ENCODE peak calls at places on chromosome 18, in five cellular contexts. Z, C, Y, N and T are unnamed samples.

GRCh38 chr18:78587096-78587495 is 392.5 kb upstream of the SALL3 start:
- DNase-seq in C (peak; percentile 7), Z (no peak), N (no peak), Y (no peak), T (no peak)

GRCh38 chr18:22606563-22607283 is 189.0 kb upstream of the CTAGE1 start:
- DNase-seq in Y (no peak), N (no peak), Z (peak; percentile 25), C (no peak), T (no peak)

GRCh38 chr18:34783485-34783884 is 73.4 kb downstream of the DTNA start:
- DNase-seq in Y (no peak), C (no peak), N (no peak), Z (no peak), T (no peak)

GRCh38 chr18:79517322-79517721 is 121.6 kb downstream of the NFATC1 start:
- DNase-seq in N (no peak), C (no peak), Z (peak; percentile 43), Y (no peak), T (no peak)

GRCh38 chr18:26440644-26441043 is 107.7 kb downstream of the KCTD1 start:
- DNase-seq in Y (no peak), N (no peak), C (no peak), Z (no peak), T (no peak)

GRCh38 chr18:76493213-76494107 is 1.6 kb downstream of the ZNF516 start:
- DNase-seq in Z (peak; percentile 24), Y (no peak), C (peak; percentile 34), N (no peak), T (no peak)

GRCh38 chr18:69400976-69401474 is 337 bp downstream of the DOK6 start:
- DNase-seq in Y (no peak), N (no peak), C (no peak), Z (peak; percentile 59), T (peak; percentile 7)

GRCh38 chr18:52216686-52217085 is 123.3 kb upstream of the DCC start:
- DNase-seq in Y (no peak), C (no peak), Z (no peak), N (no peak), T (no peak)

GRCh38 chr18:44265437-44265836 is 415.3 kb upstream of the SETBP1 start:
- DNase-seq in N (no peak), C (no peak), Y (no peak), Z (no peak), T (no peak)

GRCh38 chr18:22347624-22348511 is 69.8 kb downstream of the CTAGE1 start:
- DNase-seq in C (peak; percentile 41), Y (no peak), Z (no peak), N (no peak), T (peak; percentile 42)

GRCh38 chr18:68735498-68736343 is 20.8 kb upstream of the TMX3 start:
- DNase-seq in N (peak; percentile 23), C (no peak), Y (peak; percentile 38), Z (peak; percentile 68), T (no peak)

GRCh38 chr18:78006805-78007204 is 757.2 kb downstream of the GALR1 start:
- DNase-seq in Y (no peak), C (no peak), N (no peak), Z (no peak), T (no peak)

GRCh38 chr18:60452424-60452823 is 79.8 kb upstream of the MC4R start:
- DNase-seq in Z (no peak), C (no peak), N (no peak), Y (no peak), T (no peak)

GRCh38 chr18:24118750-24119577 is 19.9 kb upstream of the CABYR start:
- DNase-seq in N (peak; percentile 63), C (peak; percentile 77), Z (peak; percentile 88), Y (no peak), T (peak; percentile 80)

GRCh38 chr18:24964213-24964612 is 387.8 kb downstream of the ZNF521 start:
- DNase-seq in C (no peak), Y (no peak), N (no peak), Z (peak; percentile 67), T (peak; percentile 22)

GRCh38 chr18:56240405-56240804 is 398.0 kb downstream of the TXNL1 start:
- DNase-seq in Y (no peak), C (no peak), N (no peak), Z (no peak), T (no peak)

GRCh38 chr18:76378526-76379215 is 116.4 kb downstream of the ZNF516 start:
- DNase-seq in C (no peak), Z (no peak), Y (no peak), N (no peak), T (no peak)

GRCh38 chr18:70429847-70430500 is 141.1 kb downstream of the SOCS6 start:
- DNase-seq in N (no peak), Z (no peak), Y (no peak), C (no peak), T (no peak)

DNA sequence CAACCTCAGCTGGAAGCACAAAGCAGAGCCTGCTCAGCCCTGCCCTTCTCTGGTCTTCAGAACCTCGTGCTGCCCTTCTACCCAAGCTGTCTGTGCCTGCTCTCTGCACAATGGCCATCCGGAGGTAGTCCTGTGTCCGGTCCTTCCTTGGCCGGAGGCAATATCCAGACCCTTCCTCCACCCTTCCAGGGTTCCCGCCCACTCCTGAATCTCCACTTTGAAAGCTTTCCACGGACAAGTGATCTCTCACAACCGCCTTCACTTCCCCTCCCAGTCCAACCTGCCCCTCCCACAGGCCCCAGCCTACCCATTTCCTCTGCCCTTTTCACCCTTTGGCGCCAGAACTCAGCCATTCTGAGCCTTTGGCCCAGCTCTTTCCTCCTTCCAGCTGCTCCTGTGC is 236.5 kb upstream of the SMAD2 start:
- DNase-seq in N (no peak), C (peak; percentile 28), Z (no peak), Y (no peak), T (peak; percentile 67)
- H3K27me3 ChIP-seq in N (peaks cover 4% of the 10 kb centered on the region), C (no peaks in the 10 kb centered on the region), Z (peaks cover 6% of the 10 kb centered on the region), Y (no peaks in the 10 kb centered on the region), T (no peaks in the 10 kb centered on the region)

DNA sequence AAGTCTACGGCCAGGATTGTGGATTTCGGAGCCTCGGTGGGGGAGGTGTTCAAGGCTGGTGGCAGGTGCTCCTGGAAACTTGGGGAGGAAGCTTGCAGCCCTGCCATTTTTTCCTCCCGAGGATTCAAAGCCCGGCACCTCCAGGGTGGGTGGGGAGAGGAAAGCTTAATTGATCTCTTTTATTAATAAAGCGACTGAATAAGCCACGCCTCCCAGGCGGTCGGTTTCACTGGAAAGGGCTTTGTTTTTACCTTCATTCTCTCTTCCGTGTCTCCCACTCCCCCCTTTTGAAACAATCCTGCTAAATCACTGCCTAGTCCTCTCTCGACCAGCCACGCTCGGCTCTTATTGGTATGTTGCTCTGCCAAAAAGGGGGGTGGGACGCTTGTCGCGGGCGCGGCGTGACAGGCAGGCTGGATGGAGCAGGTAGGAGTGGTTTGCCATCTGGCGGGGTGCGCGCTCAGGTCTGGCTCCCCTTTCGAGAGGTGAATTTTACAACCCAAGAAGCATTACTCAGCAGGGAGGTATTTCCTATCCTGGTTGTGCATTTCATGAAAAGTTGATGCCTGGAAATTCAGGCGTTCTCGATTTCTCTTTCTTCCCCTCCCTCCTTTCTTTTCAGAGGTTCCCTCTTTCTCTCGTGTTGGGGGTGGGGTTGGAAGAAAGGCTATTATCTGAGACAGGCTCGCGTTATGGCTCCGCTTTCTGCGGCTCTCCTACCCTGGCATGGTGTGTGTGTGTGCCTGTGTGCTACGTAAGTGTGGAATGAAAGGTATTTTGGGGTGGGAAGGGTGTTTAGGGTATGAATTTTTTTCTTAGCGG is 1.4 kb downstream of the NEDD4L start:
- DNase-seq in Z (peak; percentile 78), Y (no peak), N (peak; percentile 48), C (peak; percentile 89), T (peak; percentile 78)
- TF ChIP-seq POLR2AphosphoS5 in Z (no peak), Y (no peak), N (no peak), C (no peak), T (peak; percentile 39)

DNA sequence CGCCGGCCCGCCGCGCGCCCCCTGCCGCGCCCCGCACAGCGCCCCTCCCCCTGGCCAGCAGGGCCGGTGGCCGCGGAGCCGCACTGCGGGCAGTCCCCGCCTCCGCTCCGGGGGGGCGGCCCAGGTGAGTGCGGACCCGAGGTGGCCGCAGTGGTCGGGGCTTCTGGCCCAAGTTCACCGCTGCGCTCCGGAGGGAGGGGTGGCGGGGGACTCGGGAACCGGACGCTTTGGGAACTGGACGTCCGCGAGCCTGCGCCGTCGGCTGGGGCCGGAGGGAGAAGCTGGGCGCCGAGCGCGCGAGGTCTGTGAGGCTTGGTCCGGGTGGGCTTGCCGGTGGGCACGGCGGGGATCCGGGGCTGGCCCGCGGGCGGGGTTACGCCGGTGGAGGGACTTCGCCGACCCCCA is 587 bp upstream of the LDLRAD4 start:
- DNase-seq in Y (no peak), Z (peak; percentile 48), N (no peak), C (no peak), T (peak; percentile 35)
- H3K27me3 ChIP-seq in Y (peaks cover 31% of the 10 kb centered on the region), Z (peaks cover 55% of the 10 kb centered on the region), N (peaks cover 19% of the 10 kb centered on the region), C (no peaks in the 10 kb centered on the region), T (no peaks in the 10 kb centered on the region)

DNA sequence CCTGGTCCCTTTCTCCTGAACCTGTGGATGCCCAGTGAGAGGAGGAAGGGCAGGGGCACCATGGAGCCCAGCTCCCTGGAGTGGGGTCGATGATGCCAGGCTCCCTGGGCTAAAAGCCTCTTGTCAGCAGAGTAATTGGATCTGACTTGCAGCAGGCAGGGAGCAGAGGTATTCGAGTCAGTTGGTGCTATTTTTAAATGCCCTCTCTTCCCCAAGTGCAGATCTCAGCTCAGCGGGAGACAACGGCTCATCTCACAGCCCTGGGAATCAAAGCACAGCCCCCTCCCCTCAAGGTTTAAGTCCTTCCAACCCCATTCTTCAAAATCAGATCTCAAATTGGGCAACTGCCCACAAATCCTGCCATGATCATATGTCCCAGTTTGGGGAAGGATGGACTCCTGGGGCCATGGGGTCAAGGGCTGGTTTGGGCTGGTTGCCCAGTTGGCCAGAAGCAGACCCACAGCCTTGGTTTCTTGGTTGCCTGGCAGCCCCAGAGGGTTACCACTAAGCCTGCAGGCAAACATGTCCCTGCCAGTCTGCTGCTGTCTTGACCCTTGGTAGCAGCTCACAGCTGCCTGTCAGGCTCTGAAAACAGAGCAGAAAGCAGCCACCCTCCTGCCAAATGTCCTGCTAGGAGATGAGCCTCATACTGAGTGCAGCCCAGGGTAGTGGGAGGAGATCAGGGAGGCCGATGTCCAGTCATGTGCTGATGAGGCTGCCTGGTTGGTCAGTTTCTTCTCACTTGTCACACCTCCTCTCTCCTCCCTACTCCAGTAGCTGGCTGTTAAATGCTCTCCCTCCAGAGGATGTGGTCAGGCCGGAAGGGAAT is 244.9 kb downstream of the LOXHD1 start:
- DNase-seq in N (no peak), C (no peak), Z (peak; percentile 34), Y (no peak), T (no peak)
- TF ChIP-seq POLR2AphosphoS5 in N (no peak), C (no peak), Z (no peak), Y (no peak), T (peak; percentile 8)

GRCh38 chr18:53754154-53754553 is 470.3 kb downstream of the MBD2 start:
- DNase-seq in N (no peak), C (no peak), Z (no peak), Y (no peak), T (no peak)

GRCh38 chr18:53757346-53757745 is 467.1 kb downstream of the MBD2 start:
- DNase-seq in Y (no peak), Z (no peak), N (no peak), C (no peak), T (no peak)

GRCh38 chr18:53755914-53756606 is 468.4 kb downstream of the MBD2 start:
- DNase-seq in N (no peak), Z (no peak), Y (no peak), C (peak; percentile 75), T (no peak)

GRCh38 chr18:53753616-53754015 is 470.9 kb downstream of the MBD2 start:
- DNase-seq in Y (no peak), N (no peak), Z (no peak), C (no peak), T (no peak)

DNA sequence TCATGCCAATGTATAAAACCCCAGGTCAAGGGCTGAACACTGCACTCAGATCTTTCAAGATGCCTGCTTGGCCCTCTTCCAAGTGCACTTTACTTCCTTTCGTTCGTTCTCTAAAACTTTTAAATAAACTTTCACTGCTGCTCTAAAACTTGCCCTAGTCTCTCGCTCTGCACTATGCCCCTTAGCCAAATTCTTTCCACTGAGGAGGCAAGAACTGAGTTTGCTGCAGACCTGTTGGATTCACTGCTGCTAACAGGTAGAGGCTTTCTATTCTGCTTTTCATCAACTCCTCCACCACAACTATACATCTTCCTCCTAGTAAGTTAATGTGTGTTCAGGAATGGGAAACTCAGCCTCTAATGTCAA is 467.9 kb downstream of the MBD2 start:
- DNase-seq in Z (no peak), N (no peak), Y (no peak), C (no peak), T (no peak)
- H3K27me3 ChIP-seq in Z (no peaks in the 10 kb centered on the region), N (no peaks in the 10 kb centered on the region), Y (no peaks in the 10 kb centered on the region), C (no peaks in the 10 kb centered on the region), T (no peaks in the 10 kb centered on the region)